ENCODE peak calls at places on chromosomes 12 and 14, in four cellular contexts. Y, D, F and L are unnamed samples.

GRCh38 chr12:44835641-44836379 is 40.3 kb downstream of the NELL2 start:
- DNase-seq in Y (peak; percentile 2), D (no peak), F (no peak), L (no peak)

GRCh38 chr12:128607606-128608005 is 216.2 kb downstream of the SLC15A4 start:
- DNase-seq in Y (no peak), D (no peak), F (no peak), L (no peak)

GRCh38 chr12:49819786-49820185 is 8.4 kb downstream of the NCKAP5L start:
- DNase-seq in Y (peak; percentile 50), D (no peak), F (no peak), L (no peak)

GRCh38 chr14:68715032-68715924 is 77.6 kb downstream of the ZFP36L1 start:
- DNase-seq in Y (peak; percentile 77), D (no peak), F (no peak), L (no peak)

GRCh38 chr14:68283378-68284123 is 464.0 kb downstream of the RAD51B start:
- DNase-seq in Y (no peak), D (peak; percentile 12), F (peak; percentile 28), L (no peak)

GRCh38 chr12:24066865-24067264 is 117.4 kb upstream of the SOX5 start:
- DNase-seq in Y (peak; percentile 74), D (no peak), F (no peak), L (no peak)

GRCh38 chr12:113133036-113133435 is 2.5 kb downstream of the RASAL1 start:
- DNase-seq in Y (no peak), D (no peak), F (no peak), L (no peak)

GRCh38 chr12:107377596-107378385 is 284.4 kb upstream of the CRY1 start:
- DNase-seq in Y (peak; percentile 19), D (no peak), F (no peak), L (no peak)

GRCh38 chr14:35374273-35374681 is 30.3 kb downstream of the NFKBIA start:
- DNase-seq in Y (peak; percentile 90), D (no peak), F (no peak), L (no peak)

GRCh38 chr14:90697577-90698206 is 118.5 kb downstream of the TTC7B start:
- DNase-seq in Y (peak; percentile 61), D (peak; percentile 49), F (peak; percentile 74), L (peak; percentile 93)

GRCh38 chr14:24195186-24196070 is at the start of gene TM9SF1:
- DNase-seq in Y (peak; percentile 84), D (peak; percentile 69), F (peak; percentile 83), L (peak; percentile 88)

GRCh38 chr12:5088586-5089264 is 45.0 kb downstream of the KCNA5 start:
- DNase-seq in Y (peak; percentile 94), D (no peak), F (no peak), L (no peak)

GRCh38 chr12:59041241-59042121 is 121.2 kb upstream of the LRIG3 start:
- DNase-seq in Y (peak; percentile 87), D (no peak), F (no peak), L (no peak)

GRCh38 chr14:24662753-24663152 is 28.8 kb upstream of the GZMB start:
- DNase-seq in Y (no peak), D (no peak), F (no peak), L (peak; percentile 41)

GRCh38 chr12:132061641-132062430 is 82.3 kb downstream of the DDX51 start:
- DNase-seq in Y (no peak), D (no peak), F (no peak), L (no peak)

GRCh38 chr14:96145116-96145864 is 59.3 kb upstream of the BDKRB2 start:
- DNase-seq in Y (peak; percentile 41), D (no peak), F (no peak), L (no peak)

GRCh38 chr12:129911437-129912049 is 7.7 kb upstream of the TMEM132D start:
- DNase-seq in Y (peak; percentile 74), D (no peak), F (no peak), L (peak; percentile 69)

GRCh38 chr12:48203192-48203591 is at the start of gene OR10AD1:
- DNase-seq in Y (no peak), D (no peak), F (no peak), L (no peak)

GRCh38 chr12:67794151-67794550 is 145.6 kb downstream of the DYRK2 start:
- DNase-seq in Y (no peak), D (no peak), F (no peak), L (no peak)

GRCh38 chr12:112992541-112993398 is 14.5 kb downstream of the OAS2 start:
- DNase-seq in Y (peak; percentile 73), D (peak; percentile 32), F (peak; percentile 30), L (peak; percentile 84)

GRCh38 chr12:25023808-25024207 is 74.9 kb upstream of the BCAT1 start:
- DNase-seq in Y (no peak), D (no peak), F (no peak), L (no peak)

GRCh38 chr12:5925646-5926045 is 19.4 kb downstream of the ANO2 start:
- DNase-seq in Y (no peak), D (no peak), F (no peak), L (no peak)

GRCh38 chr14:51540364-51540763 is 111.3 kb upstream of the FRMD6 start:
- DNase-seq in Y (peak; percentile 57), D (no peak), F (no peak), L (no peak)